ENCODE peak calls at places on chromosomes 12 and 14, in seven cellular contexts. I, C, B, Z, W, Q and P are unnamed samples.

GRCh38 chr14:23883684-23884540 is 69.7 kb upstream of the DHRS4 start:
- DNase-seq in I (no peak), C (no peak), B (no peak), Z (no peak), W (no peak), Q (peak), P (no peak)

GRCh38 chr14:95585971-95586620 is 51.2 kb downstream of the GLRX5 start:
- DNase-seq in I (no peak), C (no peak), B (no peak), Z (no peak), W (no peak), Q (no peak), P (no peak)

GRCh38 chr12:94767971-94768370 is 117.6 kb upstream of the TMCC3 start:
- DNase-seq in I (no peak), C (no peak), B (peak), Z (no peak), W (no peak), Q (no peak), P (no peak)

GRCh38 chr14:104891121-104891551 is 26.1 kb downstream of the CEP170B start:
- DNase-seq in I (no peak), C (no peak), B (no peak), Z (no peak), W (no peak), Q (no peak), P (no peak)

GRCh38 chr12:70839544-70839943 is 81.0 kb downstream of the PTPRR start:
- DNase-seq in I (no peak), C (no peak), B (no peak), Z (no peak), W (no peak), Q (peak), P (no peak)

GRCh38 chr12:76124456-76124855 is 40.0 kb upstream of the NAP1L1 start:
- DNase-seq in I (no peak), C (no peak), B (no peak), Z (no peak), W (no peak), Q (no peak), P (no peak)

GRCh38 chr12:32569256-32569655 is 109.8 kb upstream of the DNM1L start:
- DNase-seq in I (no peak), C (peak), B (no peak), Z (no peak), W (peak), Q (no peak), P (no peak)

GRCh38 chr12:64057706-64058105 is 164.4 kb downstream of the KICS2 start:
- DNase-seq in I (no peak), C (no peak), B (no peak), Z (no peak), W (no peak), Q (no peak), P (no peak)

GRCh38 chr12:5407457-5407856 is 24.5 kb upstream of the NTF3 start:
- DNase-seq in I (no peak), C (no peak), B (no peak), Z (no peak), W (no peak), Q (no peak), P (no peak)